ENCODE peak calls at places on chromosomes 6 and 20, in four cellular contexts. K is CD8-positive, alpha-beta T cell; D is epithelial cell of esophagus; E is HL-60. X is an unnamed sample.

GRCh38 chr6:125363360-125364121 is 61.8 kb upstream of the HDDC2 start:
- DNase-seq in K (no peak), D (peak; percentile 24), E (no peak), X (no peak)

GRCh38 chr6:124977067-124977908 is 15.1 kb downstream of the RNF217 start:
- DNase-seq in K (no peak), D (peak; percentile 46), E (no peak), X (no peak)

GRCh38 chr6:139161169-139161568 is 26.3 kb downstream of the HECA start:
- DNase-seq in K (peak; percentile 71), D (peak; percentile 72), E (no peak), X (no peak)

GRCh38 chr6:147095316-147095715 is 108.9 kb upstream of the STXBP5 start:
- DNase-seq in K (no peak), D (no peak), E (no peak), X (no peak)

GRCh38 chr6:135002229-135002844 is 52.3 kb downstream of the HBS1L start:
- DNase-seq in K (no peak), D (peak; percentile 30), E (no peak), X (no peak)

GRCh38 chr6:161111256-161111655 is 119.7 kb downstream of the MAP3K4 start:
- DNase-seq in K (no peak), D (no peak), E (no peak), X (no peak)

GRCh38 chr6:11243861-11244260 is 11.4 kb upstream of the NEDD9 start:
- DNase-seq in K (no peak), D (no peak), E (no peak), X (no peak)

GRCh38 chr6:170290306-170291128 is at the start of gene DLL1:
- DNase-seq in K (peak; percentile 46), D (peak; percentile 57), E (peak; percentile 12), X (peak; percentile 80)

DNA sequence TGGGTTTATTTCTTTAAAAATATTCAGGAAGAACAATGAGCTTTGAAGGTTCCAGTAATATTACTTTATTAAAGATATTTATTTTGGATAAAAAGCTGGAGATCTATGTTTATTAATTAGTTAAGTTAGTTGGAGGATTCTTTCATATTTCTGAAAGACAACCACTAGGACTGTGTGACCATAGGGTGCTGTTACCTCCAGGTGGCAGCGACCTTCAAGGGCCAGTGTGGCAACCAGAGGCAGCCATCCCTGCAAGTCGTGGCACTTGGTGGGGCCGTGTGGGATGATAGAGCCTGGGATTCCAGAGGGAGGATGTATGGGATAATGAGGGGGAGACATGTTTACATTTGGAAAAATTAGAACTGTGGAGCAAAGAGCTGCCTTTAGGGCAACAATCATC is 95.5 kb upstream of the SCP2D1 start:
- DNase-seq in K (no peak), D (no peak), E (no peak), X (no peak)
- TF ChIP-seq CTCF in K (no peak), D (peak; percentile 16), E (no peak), X (no peak)

DNA sequence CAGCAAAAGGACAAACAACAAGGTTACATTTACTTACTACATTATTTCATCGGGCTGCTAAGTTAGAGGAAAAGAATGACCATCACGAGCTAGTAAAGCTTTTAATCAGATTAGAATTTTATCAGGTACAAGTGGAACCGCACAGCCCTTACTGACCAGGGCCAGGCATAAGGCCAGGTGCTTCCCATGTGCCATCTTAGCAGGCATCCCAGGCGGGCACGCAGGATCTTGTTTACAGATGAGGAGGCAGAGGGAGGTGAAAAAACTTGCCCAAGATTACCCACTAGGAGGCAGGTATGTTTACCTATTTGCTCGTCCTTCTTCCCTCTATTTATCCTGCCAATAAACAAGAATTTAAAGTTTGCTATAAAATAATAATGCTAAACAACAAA is 10.7 kb downstream of the EZR start:
- DNase-seq in K (peak; percentile 3), D (peak; percentile 65), E (no peak), X (no peak)
- TF ChIP-seq CTCF in K (no peak), D (peak; percentile 32), E (no peak), X (no peak)

DNA sequence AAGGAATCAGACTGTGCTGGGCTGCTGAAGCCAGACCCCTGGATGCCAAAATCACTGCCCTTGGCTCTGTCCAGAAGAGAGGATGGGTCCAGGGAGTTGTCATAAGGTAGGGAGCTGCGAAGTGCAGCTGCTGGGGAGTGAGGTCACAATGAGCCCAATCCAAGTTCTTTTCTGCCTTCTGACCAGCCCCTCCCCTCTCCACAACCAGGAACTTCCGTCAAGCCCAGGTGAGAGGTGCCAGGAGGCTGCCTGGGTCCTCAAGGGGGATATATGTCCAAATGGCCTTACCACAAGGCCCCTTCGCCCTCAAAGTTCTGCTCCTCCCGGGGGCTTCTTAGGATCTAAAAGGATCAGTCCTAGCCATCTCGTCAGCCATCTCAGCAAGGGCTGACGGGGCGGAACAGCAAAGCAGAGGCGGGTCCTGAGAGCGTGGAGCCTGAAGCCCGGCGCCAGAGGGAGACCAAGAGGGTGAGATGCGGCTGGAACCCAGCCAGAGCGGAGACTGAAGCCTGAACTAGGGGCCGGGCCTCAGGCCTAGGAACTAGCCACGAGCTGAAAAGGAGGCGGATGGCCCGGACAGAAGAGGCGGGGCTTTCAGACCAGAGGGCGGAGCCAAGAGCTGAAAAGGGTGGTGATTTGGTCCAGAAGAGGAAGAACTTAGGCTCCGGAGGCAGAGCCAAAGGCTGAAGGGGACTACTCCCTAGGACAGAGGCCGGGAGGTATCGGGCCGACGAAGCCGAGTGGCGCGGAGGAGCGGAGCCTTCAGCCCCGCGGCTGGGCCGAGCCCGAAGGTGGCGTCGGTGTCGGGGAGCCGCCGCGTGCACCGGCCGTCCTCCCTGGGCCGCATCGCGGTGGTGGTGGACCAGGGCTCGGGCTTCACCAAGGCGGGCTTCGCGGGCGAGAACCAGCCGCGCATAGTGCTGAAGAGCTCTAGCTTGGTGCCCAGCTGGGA is at the start of gene ACTL10:
- DNase-seq in K (peak; percentile 76), D (peak; percentile 92), E (peak; percentile 97), X (no peak)
- TF ChIP-seq CTCF in K (no peak), D (peak; percentile 25), E (no peak), X (no peak)

GRCh38 chr6:34463849-34464248 is 2.0 kb upstream of the PACSIN1 start:
- DNase-seq in K (no peak), D (no peak), E (no peak), X (no peak)

GRCh38 chr6:34462561-34462971 is 3.3 kb upstream of the PACSIN1 start:
- DNase-seq in K (no peak), D (peak; percentile 27), E (peak; percentile 14), X (peak; percentile 80)

GRCh38 chr6:34463299-34463698 is 2.6 kb upstream of the PACSIN1 start:
- DNase-seq in K (no peak), D (no peak), E (no peak), X (no peak)

GRCh38 chr6:34460796-34461507 is 4.9 kb upstream of the PACSIN1 start:
- DNase-seq in K (no peak), D (peak; percentile 71), E (no peak), X (no peak)

GRCh38 chr6:34462010-34462409 is 3.9 kb upstream of the PACSIN1 start:
- DNase-seq in K (no peak), D (no peak), E (no peak), X (no peak)
- TF ChIP-seq CTCF in K (no peak), D (no peak), E (no peak), X (no peak)

GRCh38 chr20:6626805-6627204 is 140.7 kb upstream of the BMP2 start:
- DNase-seq in K (no peak), D (no peak), E (no peak), X (no peak)
- TF ChIP-seq CTCF in K (no peak), D (no peak), E (no peak), X (no peak)

GRCh38 chr6:74347161-74347560 is 651.2 kb downstream of the CD109 start:
- DNase-seq in K (no peak), D (no peak), E (no peak), X (no peak)

GRCh38 chr6:74343804-74344203 is 647.8 kb downstream of the CD109 start:
- DNase-seq in K (no peak), D (peak; percentile 23), E (no peak), X (no peak)
- TF ChIP-seq CTCF in K (no peak), D (peak; percentile 49), E (no peak), X (no peak)

GRCh38 chr6:80376411-80376810 is 269.9 kb downstream of the BCKDHB start:
- DNase-seq in K (no peak), D (no peak), E (no peak), X (no peak)
- TF ChIP-seq CTCF in K (no peak), D (no peak), E (no peak), X (no peak)

X was measured in D721Med.